ENCODE peak calls at places on chromosome 17, in four cellular contexts. M is skeletal muscle cell, N is left cardiac atrium, F is heart right ventricle. W is an unnamed sample.

GRCh38 chr17:74616696-74617095 is 6.8 kb downstream of the CD300E start:
- DNase-seq in N (no peak), F (no peak), M (no peak), W (no peak)

GRCh38 chr17:76147211-76148014 is 6.4 kb upstream of the FOXJ1 start:
- DNase-seq in F (no peak), N (no peak), M (no peak), W (no peak)

GRCh38 chr17:17391575-17392370 is 85.0 kb upstream of the MED9 start:
- DNase-seq in N (no peak), F (no peak), M (no peak), W (no peak)

GRCh38 chr17:15289285-15290185 is 24.4 kb upstream of the PMP22 start:
- DNase-seq in M (no peak), N (no peak), F (no peak), W (peak; percentile 29)

GRCh38 chr17:40560592-40561293 is 4.5 kb downstream of the CCR7 start:
- DNase-seq in M (no peak), N (peak; percentile 29), F (no peak), W (no peak)

GRCh38 chr17:74002241-74002640 is 201.2 kb upstream of the RPL38 start:
- DNase-seq in F (no peak), N (no peak), M (no peak), W (no peak)

GRCh38 chr17:55734128-55734781 is 11.6 kb upstream of the TMEM100 start:
- DNase-seq in M (no peak), F (no peak), N (no peak), W (peak; percentile 38)

GRCh38 chr17:17757391-17757791 is 76.1 kb downstream of the RAI1 start:
- DNase-seq in F (no peak), M (no peak), N (no peak), W (no peak)

GRCh38 chr17:68738044-68738443 is 136.9 kb upstream of the FAM20A start:
- DNase-seq in F (no peak), N (no peak), M (no peak), W (no peak)

GRCh38 chr17:29167393-29168078 is 12.7 kb downstream of the MYO18A start:
- DNase-seq in F (no peak), N (no peak), M (no peak), W (no peak)

GRCh38 chr17:8994319-8994718 is 27.0 kb upstream of the NTN1 start:
- DNase-seq in F (peak; percentile 74), M (no peak), N (peak; percentile 81), W (no peak)

GRCh38 chr17:83133302-83134121 is 54.1 kb downstream of the METRNL start:
- DNase-seq in N (no peak), F (no peak), M (no peak), W (no peak)

GRCh38 chr17:1302761-1303160 is 23.3 kb downstream of the TRARG1 start:
- DNase-seq in N (no peak), F (no peak), M (no peak), W (no peak)

GRCh38 chr17:27343972-27344607 is 50.2 kb downstream of the WSB1 start:
- DNase-seq in M (no peak), F (no peak), N (no peak), W (no peak)

GRCh38 chr17:4229627-4230026 is 34.2 kb downstream of the ANKFY1 start:
- DNase-seq in F (peak; percentile 44), N (peak; percentile 51), M (no peak), W (peak; percentile 68)

GRCh38 chr17:2624292-2624731 is 30.9 kb downstream of the PAFAH1B1 start:
- DNase-seq in N (no peak), M (no peak), F (no peak), W (no peak)

GRCh38 chr17:47915667-47916242 is 19.7 kb downstream of the SP2 start:
- DNase-seq in M (no peak), F (peak; percentile 69), N (peak; percentile 61), W (no peak)

GRCh38 chr17:43356999-43357398 is 41.8 kb upstream of the ARL4D start:
- DNase-seq in M (peak; percentile 76), F (no peak), N (no peak), W (peak; percentile 86)

GRCh38 chr17:61416540-61417363 is 17.1 kb downstream of the TBX2 start:
- DNase-seq in M (no peak), F (peak; percentile 90), N (peak; percentile 92), W (peak; percentile 64)

GRCh38 chr17:32917081-32917480 is 10.9 kb upstream of the TMEM98 start:
- DNase-seq in M (no peak), N (no peak), F (no peak), W (no peak)

GRCh38 chr17:5203908-5204294 is 12.2 kb upstream of the ZNF594 start:
- DNase-seq in M (peak; percentile 48), N (no peak), F (no peak), W (peak; percentile 52)

GRCh38 chr17:74119049-74119580 is 84.4 kb upstream of the RPL38 start:
- DNase-seq in F (no peak), N (no peak), M (no peak), W (no peak)

GRCh38 chr17:2094891-2095535 is 40.1 kb downstream of the HIC1 start:
- DNase-seq in M (no peak), F (peak; percentile 70), N (peak; percentile 71), W (no peak)

W was measured in HS-5.